ENCODE peak calls at places on chromosomes 13 and 19, in seven cellular contexts. C is heart right ventricle, P is heart left ventricle, T is lung, X is Peyer's patch, M is esophagus squamous epithelium, O is OCI-LY7. Q is an unnamed sample. For H3K4me1, the result is how much of the 10 kb centered on the place peaks cover.

GRCh38 chr19:33388817-33389573 is 15.5 kb downstream of the CEBPG start:
- DNase-seq in C (no peak), P (peak), M (no peak), T (no peak), O (no peak), X (no peak), Q (no peak)

GRCh38 chr13:110771194-110771593 is 57.7 kb downstream of the ING1 start:
- DNase-seq in C (no peak), O (no peak), X (no peak), T (no peak), P (no peak), M (no peak), Q (peak)

GRCh38 chr13:19772306-19772705 is 10.4 kb downstream of the PSPC1 start:
- DNase-seq in P (no peak), C (no peak), T (no peak), O (no peak), M (no peak), X (no peak), Q (no peak)

GRCh38 chr13:22837980-22838615 is 342.7 kb upstream of the SGCG start:
- DNase-seq in X (no peak), C (no peak), T (no peak), O (no peak), M (no peak), P (no peak), Q (no peak)

GRCh38 chr19:52722062-52723005 is 12.5 kb downstream of the ZNF611 start:
- DNase-seq in T (no peak), P (no peak), C (no peak), X (no peak), O (no peak), M (no peak), Q (no peak)

GRCh38 chr19:34725400-34725799 is 8.6 kb upstream of the ZNF181 start:
- DNase-seq in T (no peak), C (no peak), X (no peak), M (no peak), O (no peak), P (no peak), Q (no peak)

GRCh38 chr19:35389192-35389861 is 18.5 kb downstream of the GPR42 start:
- DNase-seq in T (no peak), O (no peak), P (no peak), X (no peak), M (no peak), C (no peak), Q (no peak)

GRCh38 chr19:18120127-18120526 is 22.5 kb downstream of the MAST3 start:
- DNase-seq in T (no peak), M (no peak), X (no peak), P (no peak), O (no peak), C (no peak), Q (no peak)

GRCh38 chr13:73938375-73939070 is 195.7 kb downstream of the KLF12 start:
- DNase-seq in X (no peak), C (no peak), P (no peak), M (no peak), O (no peak), T (no peak), Q (peak)

GRCh38 chr13:24133396-24133795 is 27.1 kb upstream of the SPATA13 start:
- DNase-seq in M (no peak), P (no peak), X (no peak), O (no peak), C (no peak), T (no peak), Q (no peak)

GRCh38 chr19:32387701-32388392 is 17.7 kb upstream of the DPY19L3 start:
- DNase-seq in O (no peak), M (no peak), T (no peak), P (no peak), X (no peak), C (no peak), Q (peak)

GRCh38 chr13:33640832-33641231 is 177.1 kb upstream of the RFC3 start:
- DNase-seq in X (no peak), T (no peak), M (no peak), C (no peak), P (no peak), O (no peak), Q (no peak)

GRCh38 chr19:313988-314815 is 23.0 kb upstream of the PLPP2 start:
- DNase-seq in T (no peak), M (no peak), P (no peak), O (no peak), X (no peak), C (no peak), Q (no peak)

GRCh38 chr13:20461481-20461859 is 64.2 kb downstream of the CRYL1 start:
- DNase-seq in T (no peak), C (no peak), O (no peak), M (no peak), P (no peak), X (no peak), Q (peak)

DNA sequence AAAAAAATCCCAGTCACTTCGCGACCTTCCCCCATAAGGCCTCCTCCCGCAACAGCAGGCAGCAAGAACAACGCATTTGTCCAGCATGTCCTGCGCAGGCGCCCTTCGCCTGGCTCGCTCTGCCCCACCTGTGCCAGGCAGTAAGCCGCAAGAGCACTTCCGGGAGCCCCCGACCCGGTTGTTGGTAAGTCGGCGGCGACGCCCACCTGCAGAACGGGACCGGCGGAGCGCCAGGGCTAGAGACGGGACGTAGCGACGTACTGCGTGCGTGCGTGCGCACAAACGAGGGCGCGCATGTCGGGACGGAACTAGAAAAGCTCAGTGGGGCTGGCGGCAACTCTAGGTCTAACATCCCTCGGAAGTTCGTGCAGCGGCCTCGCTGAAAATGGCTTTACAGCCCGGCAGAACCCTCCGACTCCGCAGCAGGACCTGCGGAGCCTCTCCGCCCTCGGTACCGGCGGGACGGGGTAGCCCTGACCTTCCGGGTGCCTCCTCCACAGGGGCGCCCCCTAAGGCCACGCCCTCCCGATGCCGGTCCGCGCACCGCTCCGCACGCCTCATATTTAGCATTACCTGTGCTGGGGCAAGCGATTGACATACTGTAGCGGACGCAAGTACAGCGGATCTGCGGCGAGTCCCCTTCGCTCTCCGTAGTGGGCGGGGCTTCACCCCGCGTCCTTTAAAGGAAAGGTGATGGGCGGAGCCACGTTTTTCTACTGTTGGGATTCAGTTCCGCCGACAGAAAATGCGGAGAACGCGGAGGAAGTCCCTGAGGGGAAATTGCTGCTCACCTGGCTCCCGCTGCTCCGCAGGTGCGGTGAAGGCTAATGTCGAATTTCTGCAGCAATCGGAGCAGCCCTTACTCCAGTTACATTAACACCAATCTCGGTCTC is at the start of gene MTIF3:
- DNase-seq in C (peak), T (peak), X (peak), P (peak), O (peak), M (peak), Q (peak)
- TF ChIP-seq CTCF in C (no peak), T (no peak), X (no peak), P (no peak), O (peak), M (no peak), Q (no peak)

GRCh38 chr19:38728752-38729541 is 15.3 kb downstream of the CAPN12 start:
- DNase-seq in M (no peak), C (peak), T (no peak), X (no peak), O (no peak), P (peak), Q (no peak)
- H3K4me1 ChIP-seq in M (half or more), C (half or more), T (under half), X (under half), O (under half), P (half or more), Q (under half)

GRCh38 chr13:79475569-79475968 is 5.4 kb upstream of the NDFIP2 start:
- DNase-seq in C (no peak), P (no peak), O (no peak), T (no peak), M (no peak), X (no peak), Q (no peak)

GRCh38 chr13:79481685-79482052 is 714 bp downstream of the NDFIP2 start:
- DNase-seq in O (peak), P (no peak), T (no peak), C (no peak), X (peak), M (no peak), Q (no peak)

GRCh38 chr13:79480954-79481684 is at the start of gene NDFIP2:
- DNase-seq in T (peak), C (peak), M (peak), P (peak), X (peak), O (peak), Q (peak)

GRCh38 chr13:79482271-79482970 is 1.5 kb downstream of the NDFIP2 start:
- DNase-seq in P (no peak), T (no peak), C (no peak), O (no peak), M (no peak), X (no peak), Q (no peak)

DNA sequence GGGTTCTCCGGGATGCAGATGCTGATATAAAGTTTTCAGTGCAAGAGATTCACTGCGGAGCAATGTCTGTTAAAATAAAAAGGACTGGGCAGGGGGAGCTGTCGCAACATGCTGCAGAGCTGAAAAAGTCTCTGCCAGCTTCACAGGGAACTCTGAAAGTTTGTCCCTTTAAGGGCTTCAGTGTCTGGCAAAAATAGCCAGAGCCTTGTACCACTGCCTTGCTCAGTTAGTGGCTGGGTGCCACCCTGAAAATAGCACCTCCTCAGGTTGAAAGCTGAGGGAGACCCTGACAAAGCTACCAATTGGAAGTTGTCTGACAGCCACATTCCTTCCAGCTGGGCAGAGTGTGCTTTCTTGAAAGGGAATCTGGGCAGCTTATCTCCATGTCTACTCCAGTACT is 3.0 kb upstream of the NDFIP2 start:
- DNase-seq in O (no peak), X (no peak), T (no peak), C (peak), M (no peak), P (peak), Q (no peak)
- TF ChIP-seq CTCF in O (no peak), X (no peak), T (no peak), C (no peak), M (no peak), P (peak), Q (no peak)

GRCh38 chr19:41870401-41870873 is 6.6 kb upstream of the CD79A start:
- DNase-seq in C (no peak), T (peak), O (no peak), M (no peak), X (no peak), P (no peak), Q (peak)

GRCh38 chr19:41868989-41869300 is 8.1 kb upstream of the CD79A start:
- DNase-seq in C (no peak), M (no peak), T (no peak), P (no peak), O (no peak), X (no peak), Q (no peak)

GRCh38 chr19:41866284-41866683 is 6.2 kb downstream of the RPS19 start:
- DNase-seq in P (no peak), T (no peak), X (no peak), O (no peak), C (no peak), M (no peak), Q (no peak)

GRCh38 chr19:41869374-41869955 is 7.6 kb upstream of the CD79A start:
- DNase-seq in X (no peak), T (no peak), C (no peak), M (no peak), P (no peak), O (peak), Q (no peak)

DNA sequence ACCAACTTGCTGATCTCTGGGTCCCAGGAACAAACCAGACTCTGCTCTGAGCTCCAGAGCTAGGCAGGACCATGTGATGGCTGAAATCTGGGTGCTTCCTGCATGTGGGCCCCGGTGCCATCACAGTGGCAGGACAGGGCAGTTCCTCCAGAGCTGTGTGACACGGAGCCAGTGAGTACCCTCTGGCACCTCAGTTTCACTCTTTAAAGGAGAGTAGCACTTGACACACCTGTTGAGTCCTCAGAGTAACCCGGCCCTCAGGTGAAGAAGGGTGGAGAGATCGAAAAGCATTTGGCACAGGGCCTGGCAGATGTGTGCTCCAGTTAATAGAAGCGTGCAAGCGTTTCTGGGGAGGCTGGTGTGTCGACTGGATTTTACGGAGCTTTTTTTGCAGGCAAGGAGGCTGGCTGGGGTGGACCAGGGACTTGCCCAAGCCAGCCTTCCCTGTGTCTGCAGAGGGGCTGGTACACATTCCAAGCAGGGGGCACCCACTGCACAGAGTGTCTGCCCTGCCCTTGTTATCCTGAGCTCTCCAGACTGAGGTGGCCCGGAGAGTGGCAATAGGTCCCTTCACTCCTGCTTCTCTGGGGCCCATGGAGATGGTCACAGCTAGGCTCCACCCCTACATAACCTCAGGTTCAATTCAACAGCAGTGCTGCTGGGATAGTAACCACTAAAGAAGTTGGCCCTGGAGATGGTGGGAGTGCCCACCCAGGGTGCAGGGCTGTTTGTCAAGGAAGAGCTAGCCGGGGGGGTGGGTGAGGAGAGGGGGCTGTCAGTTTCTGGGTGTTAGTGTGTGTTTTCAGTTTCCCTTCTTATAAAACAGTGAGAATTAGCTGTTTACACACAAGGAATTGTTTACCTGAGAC is 8.3 kb downstream of the RPS19 start:
- DNase-seq in P (no peak), M (no peak), C (no peak), X (no peak), O (no peak), T (peak), Q (no peak)
- H3K4me1 ChIP-seq in P (under half), M (half or more), C (half or more), X (under half), O (half or more), T (under half), Q (under half)

GRCh38 chr19:1941146-1942077 is at the start of gene CSNK1G2:
- DNase-seq in P (no peak), C (no peak), O (no peak), M (no peak), X (peak), T (peak), Q (no peak)
- TF ChIP-seq CTCF in P (no peak), C (no peak), O (no peak), M (no peak), X (no peak), T (no peak), Q (no peak)

DNA sequence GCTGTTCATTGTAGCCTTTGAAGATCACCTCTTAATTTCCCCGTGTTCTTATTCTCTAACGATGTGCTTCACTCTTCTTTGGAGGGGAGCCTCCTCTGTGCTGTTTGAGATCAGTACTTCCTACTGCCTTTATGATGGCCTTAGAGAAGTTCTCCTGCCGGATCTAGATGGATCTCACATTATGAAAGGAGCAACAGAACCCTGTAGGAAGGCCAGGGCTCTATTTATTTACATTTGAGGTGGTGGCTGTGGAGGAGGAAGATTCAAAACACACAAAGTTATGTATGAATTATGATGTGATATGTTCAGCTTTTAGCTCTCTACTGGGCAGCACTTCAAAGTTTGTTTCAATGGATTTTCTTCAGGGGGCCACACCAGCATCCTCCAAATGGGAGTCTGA is 322.3 kb downstream of the DLEU7 start:
- DNase-seq in X (no peak), T (no peak), M (no peak), P (no peak), O (peak), C (no peak), Q (no peak)
- H3K4me1 ChIP-seq in X (under half), T (under half), M (under half), P (under half), O (half or more), C (under half), Q (under half)